ENCODE peak calls at places on chromosomes 11 and 22, in four cellular contexts. W, U, C and Q are unnamed samples. For H3K4me1, the result is how much of the 10 kb centered on the place peaks cover.

GRCh38 chr22:35651085-35651484 is 2.8 kb downstream of the APOL6 start:
- DNase-seq in C (no peak), U (no peak), W (no peak), Q (peak)

GRCh38 chr11:100550910-100551309 is 136.2 kb upstream of the ARHGAP42 start:
- DNase-seq in U (no peak), W (no peak), C (no peak), Q (no peak)

GRCh38 chr11:105588001-105588400 is 21.9 kb upstream of the GRIA4 start:
- DNase-seq in W (no peak), C (no peak), U (no peak), Q (no peak)

GRCh38 chr11:126438691-126439090 is 83.2 kb downstream of the ST3GAL4 start:
- DNase-seq in W (no peak), C (no peak), U (no peak), Q (no peak)

GRCh38 chr22:36736701-36737320 is 33.3 kb upstream of the CACNG2 start:
- DNase-seq in W (peak), U (no peak), C (no peak), Q (no peak)

GRCh38 chr11:72236774-72237111 is 7.2 kb downstream of the PHOX2A start:
- DNase-seq in C (no peak), W (peak), U (no peak), Q (no peak)

GRCh38 chr11:34194576-34195335 is 89.3 kb downstream of the NAT10 start:
- DNase-seq in W (peak), C (no peak), U (no peak), Q (no peak)

GRCh38 chr11:72890881-72891280 is 76.7 kb downstream of the ATG16L2 start:
- DNase-seq in W (no peak), C (no peak), U (no peak), Q (no peak)

GRCh38 chr22:49659281-49659923 is 168.3 kb downstream of the BRD1 start:
- DNase-seq in W (peak), U (no peak), C (no peak), Q (peak)

GRCh38 chr11:94424662-94425061 is 23.4 kb upstream of the GPR83 start:
- DNase-seq in C (no peak), U (no peak), W (no peak), Q (no peak)

GRCh38 chr22:43002198-43002577 is 12.8 kb downstream of the PACSIN2 start:
- DNase-seq in U (no peak), C (peak), W (peak), Q (no peak)

GRCh38 chr11:88266919-88267318 is 70.6 kb downstream of the CTSC start:
- DNase-seq in U (no peak), W (no peak), C (no peak), Q (no peak)

GRCh38 chr11:85756401-85757200 is 54.3 kb downstream of the SYTL2 start:
- DNase-seq in U (peak), W (no peak), C (no peak), Q (no peak)

GRCh38 chr11:69644071-69644961 is 3.4 kb downstream of the CCND1 start:
- DNase-seq in C (peak), U (no peak), W (peak), Q (no peak)

GRCh38 chr11:122633219-122633829 is 22.2 kb upstream of the UBASH3B start:
- DNase-seq in U (no peak), W (peak), C (peak), Q (no peak)

GRCh38 chr11:13109616-13110015 is 100.5 kb downstream of the RASSF10 start:
- DNase-seq in C (no peak), U (no peak), W (no peak), Q (no peak)

GRCh38 chr11:108117746-108118371 is 3.5 kb upstream of the ACAT1 start:
- DNase-seq in W (no peak), C (peak), U (no peak), Q (no peak)

GRCh38 chr11:79615425-79615824 is 174.6 kb upstream of the TENM4 start:
- DNase-seq in U (no peak), W (no peak), C (no peak), Q (no peak)

GRCh38 chr11:79609511-79609910 is 168.7 kb upstream of the TENM4 start:
- DNase-seq in C (no peak), W (no peak), U (no peak), Q (no peak)

GRCh38 chr11:79616392-79616831 is 175.6 kb upstream of the TENM4 start:
- DNase-seq in C (no peak), W (no peak), U (no peak), Q (no peak)

GRCh38 chr11:79610139-79610538 is 169.3 kb upstream of the TENM4 start:
- DNase-seq in U (no peak), W (no peak), C (no peak), Q (no peak)

DNA sequence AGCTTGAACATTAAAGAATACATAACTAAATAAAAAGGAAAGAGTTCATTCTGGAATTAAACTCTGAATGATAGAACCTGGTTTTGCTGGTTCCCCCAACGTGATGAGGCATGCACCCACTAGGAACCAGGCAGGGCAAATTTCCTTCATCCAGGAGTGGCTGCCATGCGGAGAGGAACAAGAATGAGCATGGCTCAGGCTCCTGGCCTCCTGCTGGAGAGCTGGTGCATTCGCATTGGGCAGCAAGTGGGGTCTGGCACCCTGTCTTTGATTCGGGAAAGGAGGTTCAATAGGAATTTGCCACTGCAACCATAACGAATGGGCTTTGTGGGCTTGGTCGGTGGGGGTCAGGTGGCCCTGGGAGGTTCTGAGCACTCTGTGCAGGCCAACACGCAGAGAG is 169.8 kb upstream of the TENM4 start:
- DNase-seq in U (no peak), W (peak), C (no peak), Q (no peak)
- TF ChIP-seq CTCF in U (no peak), W (peak), C (no peak), Q (no peak)

GRCh38 chr11:2913776-2914474 is 15.3 kb downstream of the PHLDA2 start:
- DNase-seq in U (peak), C (no peak), W (no peak), Q (no peak)
- H3K27ac ChIP-seq in U (no peak), C (peak), W (no peak), Q (no peak)

GRCh38 chr11:1870326-1870696 is 17.4 kb downstream of the LSP1 start:
- DNase-seq in W (no peak), U (no peak), C (no peak), Q (no peak)

GRCh38 chr11:1869427-1870325 is 16.8 kb downstream of the LSP1 start:
- DNase-seq in C (peak), U (no peak), W (no peak), Q (no peak)

GRCh38 chr11:1867381-1867780 is 14.5 kb downstream of the LSP1 start:
- DNase-seq in W (no peak), U (no peak), C (no peak), Q (no peak)

GRCh38 chr11:1868056-1868635 is 15.3 kb downstream of the LSP1 start:
- DNase-seq in C (no peak), W (no peak), U (no peak), Q (no peak)

GRCh38 chr11:1868636-1869291 is 15.9 kb downstream of the LSP1 start:
- DNase-seq in C (no peak), W (no peak), U (no peak), Q (no peak)
- H3K4me1 ChIP-seq in C (under half), W (under half), U (under half), Q (half or more)

GRCh38 chr22:31870890-31871289 is 73.4 kb upstream of the YWHAH start:
- DNase-seq in U (no peak), C (peak), W (no peak), Q (no peak)
- TF ChIP-seq CTCF in U (no peak), C (peak), W (no peak), Q (no peak)